ENCODE peak calls at places on chromosomes 6 and 20, in six cellular contexts. C is B cell, Y is glutamatergic neuron, N is tibial nerve, W is HFFc6, S is stomach. O is an unnamed sample.

GRCh38 chr6:52454556-52454955 is 34.4 kb downstream of the EFHC1 start:
- DNase-seq in C (no peak), Y (no peak), N (no peak), W (no peak), S (no peak), O (no peak)

GRCh38 chr20:60295214-60295613 is 337.0 kb downstream of the CDH26 start:
- DNase-seq in C (no peak), Y (no peak), N (no peak), W (no peak), S (no peak), O (no peak)

GRCh38 chr20:38652995-38653394 is 51.4 kb downstream of the ARHGAP40 start:
- DNase-seq in C (no peak), Y (no peak), N (no peak), W (no peak), S (no peak), O (no peak)

GRCh38 chr6:69105288-69105687 is 470.2 kb downstream of the ADGRB3 start:
- DNase-seq in C (no peak), Y (no peak), N (no peak), W (no peak), S (no peak), O (no peak)

GRCh38 chr20:23086931-23087411 is 847 bp upstream of the CD93 start:
- DNase-seq in C (no peak), Y (no peak), N (no peak), W (no peak), S (no peak), O (no peak)

GRCh38 chr6:45786243-45786795 is 229.3 kb downstream of the CLIC5 start:
- DNase-seq in C (no peak), Y (no peak), N (no peak), W (no peak), S (no peak), O (no peak)

GRCh38 chr6:68279793-68280557 is 355.1 kb upstream of the ADGRB3 start:
- DNase-seq in C (no peak), Y (no peak), N (no peak), W (no peak), S (no peak), O (no peak)

GRCh38 chr6:44342489-44342888 is at the start of gene SPATS1:
- DNase-seq in C (no peak), Y (peak), N (no peak), W (no peak), S (peak), O (no peak)

GRCh38 chr6:5580736-5581568 is 319.6 kb downstream of the FARS2 start:
- DNase-seq in C (no peak), Y (no peak), N (no peak), W (no peak), S (no peak), O (no peak)

GRCh38 chr20:17557675-17558006 is 12.2 kb upstream of the DSTN start:
- DNase-seq in C (no peak), Y (no peak), N (no peak), W (peak), S (peak), O (no peak)

GRCh38 chr20:23570178-23570577 is 1.9 kb upstream of the CST9L start:
- DNase-seq in C (no peak), Y (no peak), N (no peak), W (no peak), S (no peak), O (no peak)

GRCh38 chr6:25959890-25960531 is 2.6 kb upstream of the TRIM38 start:
- DNase-seq in C (no peak), Y (no peak), N (no peak), W (peak), S (no peak), O (no peak)

GRCh38 chr6:2714359-2714895 is 36.3 kb downstream of the MYLK4 start:
- DNase-seq in C (no peak), Y (no peak), N (no peak), W (peak), S (no peak), O (no peak)

GRCh38 chr6:45431314-45432058 is 53.8 kb upstream of the SUPT3H start:
- DNase-seq in C (no peak), Y (no peak), N (no peak), W (no peak), S (no peak), O (no peak)

GRCh38 chr6:34984416-34984815 is 95.4 kb downstream of the ANKS1A start:
- DNase-seq in C (no peak), Y (no peak), N (no peak), W (no peak), S (no peak), O (no peak)

GRCh38 chr6:34985236-34985635 is 96.2 kb downstream of the ANKS1A start:
- DNase-seq in C (no peak), Y (no peak), N (no peak), W (no peak), S (no peak), O (no peak)

GRCh38 chr6:34981951-34982350 is 92.9 kb downstream of the ANKS1A start:
- DNase-seq in C (no peak), Y (no peak), N (no peak), W (peak), S (no peak), O (no peak)

GRCh38 chr6:34979994-34980393 is 90.9 kb downstream of the ANKS1A start:
- DNase-seq in C (no peak), Y (no peak), N (no peak), W (no peak), S (no peak), O (no peak)

DNA sequence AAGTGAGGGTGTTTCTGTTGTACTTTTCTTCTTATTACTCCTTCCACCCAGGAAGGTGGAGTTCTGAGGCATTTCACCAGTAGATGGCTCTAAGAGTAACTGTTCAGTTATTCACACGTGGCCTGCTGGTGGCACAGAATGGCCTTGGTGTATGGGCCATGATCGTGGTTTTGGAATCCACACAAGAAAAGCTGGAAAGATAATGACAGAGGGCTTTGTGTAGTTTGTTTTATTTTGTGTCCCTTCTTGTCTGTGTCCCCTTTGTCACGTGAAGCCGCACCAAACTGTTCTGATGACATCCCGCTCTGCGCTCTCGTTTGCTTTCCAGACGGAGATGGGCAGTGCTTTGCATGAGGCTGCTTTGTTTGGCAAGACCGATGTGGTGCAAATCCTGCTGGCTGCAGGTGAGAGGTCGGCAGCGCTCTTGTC is 93.4 kb downstream of the ANKS1A start:
- DNase-seq in C (no peak), Y (no peak), N (no peak), W (peak), S (no peak), O (no peak)
- TF ChIP-seq CTCF in C (no peak), Y (no peak), N (no peak), W (peak), S (no peak), O (no peak)

GRCh38 chr6:149963462-149964242 is at the start of gene ULBP1:
- DNase-seq in C (peak), Y (peak), N (peak), W (peak), S (peak), O (no peak)
- TF ChIP-seq CTCF in C (no peak), Y (no peak), N (no peak), W (peak), S (no peak), O (no peak)

GRCh38 chr20:47502271-47502730 is 614 bp downstream of the NCOA3 start:
- DNase-seq in C (no peak), Y (peak), N (peak), W (no peak), S (no peak), O (peak)
- TF ChIP-seq CTCF in C (no peak), Y (no peak), N (no peak), W (no peak), S (no peak), O (no peak)

GRCh38 chr20:58702859-58703648 is 10.5 kb downstream of the NPEPL1 start:
- DNase-seq in C (no peak), Y (no peak), N (no peak), W (no peak), S (no peak), O (peak)
- TF ChIP-seq CTCF in C (no peak), Y (peak), N (no peak), W (peak), S (no peak), O (no peak)

GRCh38 chr6:113893866-113894265 is 36.7 kb downstream of the MARCKS start:
- DNase-seq in C (no peak), Y (no peak), N (no peak), W (no peak), S (no peak), O (no peak)

GRCh38 chr6:113886512-113886911 is 29.4 kb downstream of the MARCKS start:
- DNase-seq in C (no peak), Y (no peak), N (no peak), W (no peak), S (no peak), O (no peak)

GRCh38 chr6:113888996-113889635 is 32.0 kb downstream of the MARCKS start:
- DNase-seq in C (no peak), Y (no peak), N (no peak), W (no peak), S (no peak), O (no peak)

GRCh38 chr6:113888493-113888892 is 31.3 kb downstream of the MARCKS start:
- DNase-seq in C (no peak), Y (no peak), N (no peak), W (no peak), S (no peak), O (no peak)
- TF ChIP-seq CTCF in C (no peak), Y (no peak), N (no peak), W (no peak), S (no peak), O (no peak)

DNA sequence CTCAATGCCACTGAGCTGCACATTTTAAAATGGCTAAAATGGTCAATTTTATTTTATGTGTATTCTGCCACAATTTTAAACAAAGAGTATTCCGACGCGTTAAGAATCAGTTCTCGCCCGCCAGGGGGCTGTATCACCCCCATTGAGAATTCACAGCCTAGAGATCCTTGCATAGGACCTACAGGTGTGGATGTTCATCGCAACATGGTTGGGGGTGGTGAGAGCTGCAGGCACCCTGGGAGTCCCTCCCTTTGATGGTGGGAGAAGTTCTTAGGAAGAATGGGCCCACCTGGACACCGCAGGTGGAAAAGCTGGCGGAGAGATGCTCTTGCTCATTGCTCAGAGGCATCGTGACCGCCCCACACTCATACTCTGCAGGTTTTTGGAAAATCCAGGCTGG is 63.5 kb downstream of the SLC2A10 start:
- DNase-seq in C (no peak), Y (no peak), N (no peak), W (no peak), S (no peak), O (no peak)
- TF ChIP-seq CTCF in C (no peak), Y (peak), N (no peak), W (no peak), S (no peak), O (peak)